ENCODE peak calls at places on chromosome X, in four cellular contexts. H is K562, R is WTC11, C is GM12878. P is an unnamed sample.
A peak's percentile ranks its signal among the peaks of the same experiment; 100 is the strongest.

GRCh38 chrX:7192871-7193270 is 44.9 kb upstream of the PUDP start:
- DNase-seq in H (no peak), R (no peak), C (no peak), P (no peak)

GRCh38 chrX:125293792-125294780 is 25.6 kb upstream of the TEX13C start:
- DNase-seq in H (no peak), R (no peak), C (no peak), P (no peak)

GRCh38 chrX:20270557-20270880 is 3.8 kb upstream of the RPS6KA3 start:
- DNase-seq in H (no peak), R (no peak), C (no peak), P (no peak)

GRCh38 chrX:30615229-30615628 is 37.7 kb upstream of the TASL start:
- DNase-seq in H (no peak), R (no peak), C (no peak), P (no peak)

GRCh38 chrX:105837227-105837626 is 14.9 kb downstream of the NRK start:
- DNase-seq in H (no peak), R (no peak), C (no peak), P (no peak)

GRCh38 chrX:96538104-96538725 is 146.4 kb upstream of the DIAPH2 start:
- DNase-seq in H (no peak), R (no peak), C (no peak), P (no peak)

GRCh38 chrX:7852166-7852565 is 9.2 kb downstream of the VCX start:
- DNase-seq in H (no peak), R (no peak), C (no peak), P (no peak)

GRCh38 chrX:1661048-1661921 is 46.4 kb downstream of the ASMT start:
- DNase-seq in H (peak; percentile 18), R (peak; percentile 91), C (peak; percentile 98), P (no peak)

GRCh38 chrX:115413246-115413878 is 123.8 kb downstream of the LUZP4 start:
- DNase-seq in H (no peak), R (no peak), C (no peak), P (no peak)

GRCh38 chrX:132741706-132742105 is 216.7 kb downstream of the HS6ST2 start:
- DNase-seq in H (no peak), R (no peak), C (no peak), P (no peak)

GRCh38 chrX:103092942-103093341 is at the start of gene NXF3:
- DNase-seq in H (no peak), R (no peak), C (no peak), P (no peak)

GRCh38 chrX:25721564-25721963 is 416.6 kb upstream of the MAGEB18 start:
- DNase-seq in H (no peak), R (no peak), C (no peak), P (no peak)

GRCh38 chrX:22135994-22136684 is 104.0 kb downstream of the PHEX start:
- DNase-seq in H (peak; percentile 49), R (no peak), C (no peak), P (peak; percentile 30)

GRCh38 chrX:144683247-144683646 is 564.1 kb upstream of the SPANXN1 start:
- DNase-seq in H (no peak), R (no peak), C (no peak), P (no peak)

GRCh38 chrX:50827996-50828395 is 14.0 kb upstream of the SHROOM4 start:
- DNase-seq in H (no peak), R (no peak), C (no peak), P (no peak)

GRCh38 chrX:57587607-57588006 is 4.2 kb upstream of the ZXDB start:
- DNase-seq in H (no peak), R (no peak), C (no peak), P (no peak)

GRCh38 chrX:32744906-32745305 is 466.4 kb downstream of the DMD start:
- DNase-seq in H (no peak), R (no peak), C (no peak), P (no peak)

GRCh38 chrX:31508338-31508737 is 436.5 kb upstream of the FTHL17 start:
- DNase-seq in H (no peak), R (no peak), C (no peak), P (peak; percentile 26)

GRCh38 chrX:104488811-104489210 is 77.2 kb upstream of the IL1RAPL2 start:
- DNase-seq in H (no peak), R (no peak), C (no peak), P (no peak)

GRCh38 chrX:13102636-13103035 is 58.2 kb upstream of the FAM9C start:
- DNase-seq in H (no peak), R (no peak), C (no peak), P (no peak)

GRCh38 chrX:16251782-16252181 is 84.5 kb downstream of the MAGEB17 start:
- DNase-seq in H (no peak), R (no peak), C (no peak), P (no peak)

GRCh38 chrX:16250296-16250695 is 83.0 kb downstream of the MAGEB17 start:
- DNase-seq in H (no peak), R (no peak), C (no peak), P (no peak)
- TF ChIP-seq MAX in H (no peak), R (no peak), C (no peak), P (no peak)

DNA sequence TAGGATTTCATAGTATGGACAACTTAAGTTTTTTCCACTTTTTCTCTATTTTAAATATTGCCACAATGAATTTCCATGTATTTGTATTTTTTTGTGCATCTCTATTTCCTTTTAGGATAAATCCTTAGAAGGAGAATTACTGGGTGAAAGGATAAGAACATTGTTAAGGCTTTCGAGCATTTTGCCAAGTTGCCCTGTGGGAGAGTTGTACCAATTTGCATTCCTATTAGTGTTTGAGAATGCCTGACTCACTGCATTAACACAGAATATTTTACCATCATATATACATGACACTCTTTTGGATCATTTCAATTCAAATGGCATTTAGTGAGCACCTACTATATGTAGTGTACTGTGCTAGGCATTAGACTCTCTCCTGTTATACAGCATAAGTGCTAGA is 57.0 kb downstream of the PLAC1 start:
- DNase-seq in H (no peak), R (no peak), C (no peak), P (no peak)
- TF ChIP-seq USF1 in H (no peak), R (no peak), C (no peak), P (no peak)

DNA sequence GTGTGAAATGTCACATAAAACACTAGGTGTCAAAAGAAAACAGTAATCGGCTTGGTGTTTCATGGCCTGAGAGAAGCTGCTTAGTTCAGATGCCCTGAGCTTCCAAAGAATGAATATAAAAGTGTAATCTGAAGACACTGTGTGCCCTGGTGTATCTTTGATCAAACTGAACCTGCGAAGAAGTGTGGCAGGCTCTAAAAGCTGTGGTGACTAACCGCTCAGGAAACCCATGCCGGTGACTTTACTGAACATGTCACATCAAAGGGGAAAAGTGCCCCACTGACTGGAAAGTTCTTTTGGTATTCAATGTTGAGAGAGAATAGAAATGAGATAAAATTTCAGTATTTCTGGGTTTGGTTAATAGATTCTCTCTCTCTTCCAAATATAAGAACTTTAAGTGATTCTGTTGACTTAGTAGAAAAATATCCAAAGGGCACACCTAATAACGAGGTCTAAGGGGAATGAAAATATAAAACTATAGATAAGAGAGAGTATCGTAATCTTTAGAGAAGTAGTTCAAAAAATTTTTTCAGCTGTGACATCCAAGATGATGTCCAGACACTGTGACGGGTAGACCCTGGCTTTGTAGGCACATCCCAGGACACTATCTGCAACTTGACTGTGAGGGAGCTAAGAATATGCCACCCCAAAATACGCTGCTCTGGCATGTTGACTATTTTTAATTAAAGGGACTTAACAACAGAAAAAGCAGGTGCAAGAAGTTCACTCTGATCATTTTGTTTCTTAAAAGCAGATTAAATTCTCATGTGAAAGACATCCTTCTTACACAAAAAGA is 89.3 kb downstream of the CLCN4 start:
- DNase-seq in H (no peak), R (no peak), C (no peak), P (no peak)
- TF ChIP-seq MAX in H (no peak), R (no peak), C (no peak), P (no peak)

GRCh38 chrX:134375691-134376090 is 84.3 kb upstream of the HPRT1 start:
- DNase-seq in H (no peak), R (no peak), C (no peak), P (no peak)

GRCh38 chrX:134374294-134374693 is 85.7 kb upstream of the HPRT1 start:
- DNase-seq in H (no peak), R (no peak), C (no peak), P (no peak)

GRCh38 chrX:134371133-134371532 is 88.8 kb upstream of the HPRT1 start:
- DNase-seq in H (no peak), R (no peak), C (no peak), P (peak; percentile 7)

GRCh38 chrX:134374910-134375309 is 85.1 kb upstream of the HPRT1 start:
- DNase-seq in H (no peak), R (no peak), C (no peak), P (no peak)

GRCh38 chrX:134373736-134374135 is 86.2 kb upstream of the HPRT1 start:
- DNase-seq in H (no peak), R (no peak), C (no peak), P (no peak)
- TF ChIP-seq USF1 in H (no peak), R (no peak), C (no peak), P (no peak)

GRCh38 chrX:69211701-69212100 is 46.4 kb upstream of the PJA1 start:
- DNase-seq in H (no peak), R (no peak), C (no peak), P (no peak)
- TF ChIP-seq MAX in H (no peak), R (no peak), C (no peak), P (no peak)

GRCh38 chrX:130665214-130665613 is 237.8 kb downstream of the ENOX2 start:
- DNase-seq in H (no peak), R (no peak), C (no peak), P (no peak)
- TF ChIP-seq USF1 in H (no peak), R (no peak), C (no peak), P (no peak)

GRCh38 chrX:41952102-41952501 is 28.7 kb upstream of the CASK start:
- DNase-seq in H (no peak), R (no peak), C (no peak), P (no peak)
- TF ChIP-seq MAX in H (no peak), R (no peak), C (no peak), P (no peak)